ENCODE peak calls at places on chromosomes 6 and 20, in eight cellular contexts. One of them, this sample, is unnamed.

GRCh38 chr6:47075168-47075567 is 33.0 kb upstream of the ADGRF1 start:
- DNase-seq in adrenal gland: no peak
- DNase-seq in stomach: no peak
- DNase-seq in right lobe of liver: no peak
- DNase-seq in vagina: no peak
- DNase-seq in HCT116: no peak
- DNase-seq in suprapubic skin: no peak
- DNase-seq in ovary: no peak
- DNase-seq in this sample: no peak

GRCh38 chr20:50056408-50056926 is 56.5 kb downstream of the UBE2V1 start:
- DNase-seq in right lobe of liver: no peak
- DNase-seq in HCT116: no peak
- DNase-seq in suprapubic skin: no peak
- DNase-seq in vagina: no peak
- DNase-seq in stomach: no peak
- DNase-seq in ovary: no peak
- DNase-seq in adrenal gland: no peak
- DNase-seq in this sample: no peak

GRCh38 chr6:137489410-137490371 is 4.5 kb downstream of the OLIG3 start:
- DNase-seq in HCT116: no peak
- DNase-seq in stomach: no peak
- DNase-seq in adrenal gland: no peak
- DNase-seq in right lobe of liver: no peak
- DNase-seq in ovary: no peak
- DNase-seq in suprapubic skin: no peak
- DNase-seq in vagina: no peak
- DNase-seq in this sample: no peak

GRCh38 chr6:38713812-38714211 is 1.3 kb upstream of the DNAH8 start:
- DNase-seq in HCT116: no peak
- DNase-seq in suprapubic skin: no peak
- DNase-seq in vagina: no peak
- DNase-seq in ovary: no peak
- DNase-seq in right lobe of liver: no peak
- DNase-seq in stomach: no peak
- DNase-seq in adrenal gland: no peak
- DNase-seq in this sample: no peak

GRCh38 chr6:150088481-150089154 is 19.7 kb upstream of the ULBP3 start:
- DNase-seq in ovary: no peak
- DNase-seq in stomach: no peak
- DNase-seq in adrenal gland: no peak
- DNase-seq in HCT116: no peak
- DNase-seq in right lobe of liver: no peak
- DNase-seq in suprapubic skin: no peak
- DNase-seq in vagina: no peak
- DNase-seq in this sample: no peak

GRCh38 chr6:164398647-164399046 is 910.8 kb downstream of the C6orf118 start:
- DNase-seq in HCT116: no peak
- DNase-seq in ovary: no peak
- DNase-seq in right lobe of liver: no peak
- DNase-seq in vagina: no peak
- DNase-seq in adrenal gland: no peak
- DNase-seq in stomach: no peak
- DNase-seq in suprapubic skin: no peak
- DNase-seq in this sample: no peak

GRCh38 chr20:57787151-57787968 is 77.5 kb upstream of the PMEPA1 start:
- DNase-seq in vagina: no peak
- DNase-seq in right lobe of liver: no peak
- DNase-seq in ovary: no peak
- DNase-seq in stomach: no peak
- DNase-seq in HCT116: no peak
- DNase-seq in suprapubic skin: peak; percentile 54
- DNase-seq in adrenal gland: no peak
- DNase-seq in this sample: no peak

GRCh38 chr6:25127433-25127832 is 151.7 kb upstream of the CARMIL1 start:
- DNase-seq in adrenal gland: no peak
- DNase-seq in right lobe of liver: no peak
- DNase-seq in stomach: no peak
- DNase-seq in ovary: no peak
- DNase-seq in vagina: no peak
- DNase-seq in HCT116: no peak
- DNase-seq in suprapubic skin: no peak
- DNase-seq in this sample: no peak

GRCh38 chr6:12929678-12930077 is 213.1 kb downstream of the PHACTR1 start:
- DNase-seq in stomach: no peak
- DNase-seq in right lobe of liver: no peak
- DNase-seq in adrenal gland: no peak
- DNase-seq in ovary: no peak
- DNase-seq in HCT116: no peak
- DNase-seq in vagina: no peak
- DNase-seq in suprapubic skin: no peak
- DNase-seq in this sample: no peak

DNA sequence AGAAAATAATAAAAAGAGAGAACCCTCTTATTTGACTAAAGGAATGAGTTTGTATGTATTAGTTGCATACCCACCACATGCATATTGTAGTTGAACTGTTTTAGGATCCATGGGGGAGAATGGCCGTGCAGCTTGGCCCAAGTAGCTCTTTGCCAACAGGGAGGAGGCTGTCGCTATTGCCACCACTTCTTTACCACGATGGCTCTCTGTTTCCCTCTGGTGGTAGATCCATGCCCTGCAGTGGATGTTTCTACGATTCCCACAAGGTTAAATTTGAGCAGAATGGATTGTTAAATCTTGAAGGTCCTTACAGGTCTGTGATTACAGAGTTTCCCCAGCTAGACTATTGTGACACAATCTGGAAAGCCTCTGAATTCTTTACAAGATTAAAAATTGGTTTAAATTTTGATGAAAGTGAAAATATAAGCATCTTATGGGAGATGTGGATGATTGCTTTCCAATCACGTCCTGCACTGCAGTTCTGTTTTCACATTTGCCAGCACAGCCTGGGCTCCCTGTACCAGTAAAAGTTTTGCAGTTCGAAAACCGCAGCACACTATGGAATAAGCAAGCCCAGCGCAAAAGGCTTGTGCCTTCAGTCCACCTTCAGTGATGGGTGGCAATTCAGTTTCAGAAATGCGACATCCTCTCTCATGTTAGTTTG is 34.4 kb upstream of the FNDC1 start:
- DNase-seq in suprapubic skin: no peak
- DNase-seq in vagina: no peak
- DNase-seq in stomach: peak; percentile 80
- DNase-seq in ovary: no peak
- DNase-seq in right lobe of liver: no peak
- DNase-seq in HCT116: peak; percentile 75
- DNase-seq in adrenal gland: peak; percentile 77
- DNase-seq in this sample: peak; percentile 50
- TF ChIP-seq POLR2A in suprapubic skin: no peak
- TF ChIP-seq POLR2A in vagina: no peak
- TF ChIP-seq POLR2A in stomach: no peak
- TF ChIP-seq POLR2A in ovary: no peak
- TF ChIP-seq POLR2A in right lobe of liver: no peak
- TF ChIP-seq POLR2A in HCT116: no peak
- TF ChIP-seq POLR2A in adrenal gland: no peak
- TF ChIP-seq POLR2A in this sample: no peak

GRCh38 chr6:41204156-41204555 is 3.2 kb upstream of the TREML2 start:
- DNase-seq in right lobe of liver: no peak
- DNase-seq in suprapubic skin: no peak
- DNase-seq in stomach: no peak
- DNase-seq in ovary: no peak
- DNase-seq in vagina: no peak
- DNase-seq in HCT116: no peak
- DNase-seq in adrenal gland: no peak
- DNase-seq in this sample: no peak

GRCh38 chr6:41200296-41200900 is 551 bp downstream of the TREML2 start:
- DNase-seq in vagina: peak; percentile 86
- DNase-seq in ovary: no peak
- DNase-seq in stomach: peak; percentile 34
- DNase-seq in suprapubic skin: no peak
- DNase-seq in adrenal gland: peak; percentile 43
- DNase-seq in right lobe of liver: peak; percentile 59
- DNase-seq in HCT116: no peak
- DNase-seq in this sample: peak; percentile 95

GRCh38 chr6:41201784-41202181 is 834 bp upstream of the TREML2 start:
- DNase-seq in stomach: no peak
- DNase-seq in ovary: no peak
- DNase-seq in HCT116: no peak
- DNase-seq in suprapubic skin: no peak
- DNase-seq in adrenal gland: no peak
- DNase-seq in vagina: peak; percentile 60
- DNase-seq in right lobe of liver: no peak
- DNase-seq in this sample: peak; percentile 83

GRCh38 chr6:41199427-41200246 is 1.3 kb downstream of the TREML2 start:
- DNase-seq in vagina: no peak
- DNase-seq in suprapubic skin: no peak
- DNase-seq in stomach: no peak
- DNase-seq in HCT116: no peak
- DNase-seq in ovary: no peak
- DNase-seq in adrenal gland: no peak
- DNase-seq in right lobe of liver: no peak
- DNase-seq in this sample: peak; percentile 80

DNA sequence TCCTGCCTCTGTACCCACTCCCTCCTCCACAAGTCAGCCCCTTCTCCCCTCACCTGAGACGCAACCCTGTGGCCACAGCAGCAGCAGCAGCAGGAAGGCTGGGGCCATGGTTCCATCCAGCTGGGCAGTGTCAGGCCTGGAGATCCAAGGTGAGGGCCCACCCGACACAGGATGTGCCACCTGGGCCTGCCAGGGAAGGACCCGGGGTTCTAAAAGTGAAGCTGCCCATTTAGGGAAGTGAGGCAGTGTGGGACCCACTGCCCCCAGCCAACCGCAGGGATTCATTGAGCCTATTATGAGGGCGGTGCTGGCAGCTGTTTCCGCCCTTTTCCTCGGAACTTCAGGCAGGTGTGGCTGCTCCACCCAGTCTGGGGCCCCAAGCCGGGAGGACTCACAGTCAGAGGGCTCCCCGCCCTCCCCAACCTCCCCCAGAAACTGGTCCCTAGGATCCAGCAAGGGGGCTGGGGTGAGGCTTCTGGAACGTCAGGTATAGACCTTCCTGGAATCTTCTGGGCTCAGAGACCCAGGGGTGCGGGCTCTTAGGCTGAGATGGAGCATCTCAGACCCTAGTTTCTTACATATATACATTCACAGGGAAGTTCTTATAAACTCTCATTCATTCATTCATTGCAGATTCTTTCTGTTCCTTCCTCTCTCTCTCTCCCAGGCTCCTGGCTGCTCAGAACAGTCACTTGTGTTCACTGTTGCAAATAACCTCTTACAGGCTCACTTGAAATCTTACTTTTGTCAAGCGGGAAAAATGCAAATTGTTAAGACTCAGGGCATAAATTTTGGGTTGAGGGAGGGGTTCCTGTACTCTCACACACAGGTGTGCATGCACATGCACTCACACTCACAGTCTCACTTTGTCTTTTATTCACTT is at the start of gene TREML2:
- DNase-seq in vagina: peak; percentile 64
- DNase-seq in ovary: no peak
- DNase-seq in adrenal gland: no peak
- DNase-seq in right lobe of liver: peak; percentile 62
- DNase-seq in stomach: no peak
- DNase-seq in suprapubic skin: no peak
- DNase-seq in HCT116: no peak
- DNase-seq in this sample: peak; percentile 74
- TF ChIP-seq POLR2A in vagina: no peak
- TF ChIP-seq POLR2A in ovary: no peak
- TF ChIP-seq POLR2A in adrenal gland: no peak
- TF ChIP-seq POLR2A in right lobe of liver: no peak
- TF ChIP-seq POLR2A in stomach: no peak
- TF ChIP-seq POLR2A in suprapubic skin: no peak
- TF ChIP-seq POLR2A in HCT116: no peak
- TF ChIP-seq POLR2A in this sample: peak; percentile 22

GRCh38 chr6:116100419-116101297 is at the start of gene NT5DC1:
- DNase-seq in ovary: peak; percentile 80
- DNase-seq in suprapubic skin: peak; percentile 88
- DNase-seq in adrenal gland: peak; percentile 79
- DNase-seq in vagina: no peak
- DNase-seq in HCT116: peak; percentile 62
- DNase-seq in stomach: peak; percentile 88
- DNase-seq in right lobe of liver: peak; percentile 94
- DNase-seq in this sample: peak; percentile 91
- TF ChIP-seq POLR2A in ovary: peak; percentile 62
- TF ChIP-seq POLR2A in suprapubic skin: peak; percentile 49
- TF ChIP-seq POLR2A in adrenal gland: peak; percentile 95
- TF ChIP-seq POLR2A in vagina: no peak
- TF ChIP-seq POLR2A in HCT116: peak; percentile 83
- TF ChIP-seq POLR2A in stomach: no peak
- TF ChIP-seq POLR2A in right lobe of liver: peak; percentile 91
- TF ChIP-seq POLR2A in this sample: peak; percentile 90

GRCh38 chr6:157273756-157274088 is 49.6 kb downstream of the TMEM242 start:
- DNase-seq in suprapubic skin: no peak
- DNase-seq in stomach: peak; percentile 35
- DNase-seq in right lobe of liver: no peak
- DNase-seq in ovary: peak; percentile 49
- DNase-seq in adrenal gland: peak; percentile 48
- DNase-seq in HCT116: peak; percentile 31
- DNase-seq in vagina: peak; percentile 86
- DNase-seq in this sample: peak; percentile 52

GRCh38 chr6:157276134-157276532 is 47.2 kb downstream of the TMEM242 start:
- DNase-seq in adrenal gland: peak; percentile 3
- DNase-seq in suprapubic skin: no peak
- DNase-seq in stomach: no peak
- DNase-seq in HCT116: no peak
- DNase-seq in right lobe of liver: no peak
- DNase-seq in vagina: peak; percentile 69
- DNase-seq in ovary: no peak
- DNase-seq in this sample: no peak

GRCh38 chr6:157274116-157274470 is 49.2 kb downstream of the TMEM242 start:
- DNase-seq in adrenal gland: no peak
- DNase-seq in stomach: no peak
- DNase-seq in suprapubic skin: no peak
- DNase-seq in ovary: no peak
- DNase-seq in vagina: peak; percentile 86
- DNase-seq in right lobe of liver: no peak
- DNase-seq in HCT116: no peak
- DNase-seq in this sample: no peak

GRCh38 chr6:157272866-157273755 is 50.2 kb downstream of the TMEM242 start:
- DNase-seq in adrenal gland: no peak
- DNase-seq in right lobe of liver: no peak
- DNase-seq in suprapubic skin: no peak
- DNase-seq in HCT116: no peak
- DNase-seq in stomach: no peak
- DNase-seq in ovary: no peak
- DNase-seq in vagina: peak; percentile 87
- DNase-seq in this sample: no peak

DNA sequence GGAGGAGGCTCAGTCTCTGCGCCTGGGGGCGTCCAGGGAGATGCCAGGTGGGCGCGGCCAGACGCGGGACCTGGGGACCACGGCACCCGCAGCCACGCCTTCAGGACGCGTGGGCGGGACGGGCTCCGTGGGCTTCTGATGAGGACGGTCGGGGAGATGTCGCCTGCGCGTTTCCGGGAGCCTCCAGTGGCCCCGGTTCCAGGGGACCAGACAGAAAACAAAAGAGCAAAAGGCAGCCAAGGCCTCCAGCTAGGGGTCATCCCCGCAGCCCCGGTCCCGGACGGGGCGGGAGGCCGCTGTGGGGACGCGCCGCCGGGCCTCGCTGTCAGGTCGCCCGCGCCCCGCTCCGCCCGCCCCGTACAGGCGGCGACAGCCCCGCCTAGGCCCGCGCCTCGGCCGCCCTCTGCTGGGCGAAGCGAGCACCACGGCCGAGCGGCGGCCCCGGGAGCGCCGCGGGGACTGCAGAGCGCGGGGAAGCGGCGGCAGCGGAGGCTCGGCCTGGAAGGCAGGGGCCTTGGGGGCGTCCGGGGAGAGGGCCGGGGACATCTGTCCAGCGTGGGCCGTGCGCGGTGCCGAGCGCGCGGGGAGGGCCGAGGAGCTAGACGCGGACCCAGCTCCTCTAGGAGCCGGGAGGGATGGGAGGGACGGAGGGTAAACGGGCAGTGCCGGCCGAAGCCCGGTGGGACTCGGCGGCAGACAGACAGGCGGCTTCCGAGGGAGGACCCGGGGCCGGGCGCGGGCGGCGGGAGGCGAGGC is 48.7 kb downstream of the TMEM242 start:
- DNase-seq in stomach: peak; percentile 74
- DNase-seq in ovary: peak; percentile 77
- DNase-seq in right lobe of liver: peak; percentile 79
- DNase-seq in vagina: peak; percentile 85
- DNase-seq in adrenal gland: peak; percentile 82
- DNase-seq in suprapubic skin: peak; percentile 93
- DNase-seq in HCT116: peak; percentile 31
- DNase-seq in this sample: peak; percentile 82
- TF ChIP-seq POLR2A in stomach: no peak
- TF ChIP-seq POLR2A in ovary: no peak
- TF ChIP-seq POLR2A in right lobe of liver: peak; percentile 52
- TF ChIP-seq POLR2A in vagina: no peak
- TF ChIP-seq POLR2A in adrenal gland: peak; percentile 33
- TF ChIP-seq POLR2A in suprapubic skin: no peak
- TF ChIP-seq POLR2A in HCT116: no peak
- TF ChIP-seq POLR2A in this sample: peak; percentile 34